ENCODE peak calls at places on chromosomes 5 and 9, in five cellular contexts. A is PC-3, O is GM23248, D is HCT116, I is neural progenitor cell. K is an unnamed sample.

GRCh38 chr5:148798786-148799185 is 27.6 kb upstream of the ADRB2 start:
- DNase-seq in A (no peak), O (no peak), D (no peak), I (no peak), K (no peak)

GRCh38 chr5:35205186-35205585 is 25.1 kb downstream of the PRLR start:
- DNase-seq in A (peak; percentile 56), O (peak; percentile 55), D (no peak), I (no peak), K (no peak)

GRCh38 chr5:171747061-171747859 is 38.4 kb upstream of the SMIM23 start:
- DNase-seq in A (no peak), O (no peak), D (no peak), I (no peak), K (no peak)

GRCh38 chr5:130316971-130317421 is 412.7 kb downstream of the CHSY3 start:
- DNase-seq in A (no peak), O (no peak), D (no peak), I (peak; percentile 81), K (no peak)

GRCh38 chr9:93827545-93828330 is 127.4 kb downstream of the BARX1 start:
- DNase-seq in A (peak; percentile 59), O (peak; percentile 67), D (no peak), I (peak; percentile 83), K (no peak)

GRCh38 chr9:116269250-116269649 is 115.7 kb downstream of the PAPPA start:
- DNase-seq in A (peak; percentile 18), O (peak; percentile 33), D (no peak), I (no peak), K (no peak)

GRCh38 chr5:1522601-1523479 is 920 bp downstream of the LPCAT1 start:
- DNase-seq in A (no peak), O (peak; percentile 71), D (no peak), I (peak; percentile 59), K (peak; percentile 37)

GRCh38 chr9:96441798-96442445 is 8.0 kb upstream of the HABP4 start:
- DNase-seq in A (peak; percentile 59), O (peak; percentile 48), D (no peak), I (no peak), K (peak; percentile 76)

GRCh38 chr5:168768172-168768571 is 189.0 kb upstream of the PANK3 start:
- DNase-seq in A (no peak), O (no peak), D (no peak), I (no peak), K (no peak)

GRCh38 chr9:104907278-104907951 is 20.5 kb downstream of the ABCA1 start:
- DNase-seq in A (peak; percentile 64), O (peak; percentile 88), D (no peak), I (no peak), K (no peak)

GRCh38 chr5:138336952-138337684 is 948 bp upstream of the FAM53C start:
- DNase-seq in A (no peak), O (peak; percentile 85), D (peak; percentile 81), I (no peak), K (no peak)

GRCh38 chr5:134255418-134256150 is 29.7 kb upstream of the PPP2CA start:
- DNase-seq in A (peak; percentile 51), O (peak; percentile 69), D (no peak), I (no peak), K (no peak)

GRCh38 chr9:78714591-78714990 is 417.7 kb downstream of the PSAT1 start:
- DNase-seq in A (no peak), O (peak; percentile 75), D (no peak), I (no peak), K (no peak)

GRCh38 chr5:175895701-175896102 is 24.3 kb downstream of the CPLX2 start:
- DNase-seq in A (no peak), O (no peak), D (no peak), I (peak; percentile 64), K (no peak)

GRCh38 chr9:87713278-87713989 is 12.5 kb upstream of the CTSL start:
- DNase-seq in A (peak; percentile 92), O (peak; percentile 100), D (peak; percentile 76), I (no peak), K (no peak)

GRCh38 chr9:104553261-104553660 is 15.7 kb upstream of the OR13C8 start:
- DNase-seq in A (peak; percentile 2), O (peak; percentile 10), D (no peak), I (no peak), K (no peak)

GRCh38 chr9:114207034-114207815 is 51.9 kb downstream of the COL27A1 start:
- DNase-seq in A (peak; percentile 35), O (peak; percentile 73), D (no peak), I (peak; percentile 71), K (no peak)

GRCh38 chr9:121884057-121884512 is 209.0 kb downstream of the TTLL11 start:
- DNase-seq in A (no peak), O (no peak), D (no peak), I (peak; percentile 93), K (no peak)

GRCh38 chr9:89038354-89039091 is 47.3 kb downstream of the S1PR3 start:
- DNase-seq in A (peak; percentile 12), O (peak; percentile 97), D (no peak), I (no peak), K (no peak)

GRCh38 chr5:14190194-14191164 is 47.3 kb downstream of the TRIO start:
- DNase-seq in A (peak; percentile 99), O (peak; percentile 99), D (peak; percentile 73), I (no peak), K (no peak)

GRCh38 chr5:39337516-39337915 is 26.8 kb downstream of the C9 start:
- DNase-seq in A (no peak), O (no peak), D (no peak), I (no peak), K (no peak)

GRCh38 chr5:178339272-178339671 is 106.7 kb upstream of the PHYKPL start:
- DNase-seq in A (no peak), O (no peak), D (no peak), I (no peak), K (no peak)

GRCh38 chr9:129881547-129882324 is 46.5 kb downstream of the USP20 start:
- DNase-seq in A (no peak), O (no peak), D (no peak), I (no peak), K (no peak)

GRCh38 chr9:129885018-129885669 is 49.9 kb downstream of the USP20 start:
- DNase-seq in A (peak; percentile 48), O (peak; percentile 68), D (no peak), I (peak; percentile 37), K (peak; percentile 57)

GRCh38 chr9:129885670-129886106 is 50.4 kb downstream of the USP20 start:
- DNase-seq in A (peak; percentile 91), O (peak; percentile 99), D (peak; percentile 57), I (peak; percentile 92), K (peak; percentile 90)

GRCh38 chr9:129886226-129887174 is 51.2 kb downstream of the USP20 start:
- DNase-seq in A (no peak), O (no peak), D (no peak), I (no peak), K (peak; percentile 58)

GRCh38 chr9:129884220-129885017 is 49.2 kb downstream of the USP20 start:
- DNase-seq in A (peak; percentile 87), O (peak; percentile 91), D (peak; percentile 64), I (peak; percentile 94), K (peak; percentile 96)
- H3K4me1 ChIP-seq in A (peaks cover 24% of the 10 kb centered on the region), O (peaks cover 31% of the 10 kb centered on the region), D (peaks cover 22% of the 10 kb centered on the region), I (peaks cover 21% of the 10 kb centered on the region), K (peaks cover 30% of the 10 kb centered on the region)

GRCh38 chr9:19513671-19514275 is 105.0 kb downstream of the ACER2 start:
- DNase-seq in A (no peak), O (no peak), D (no peak), I (no peak), K (no peak)
- TF ChIP-seq EZH2phosphoT487 in A (no peak), O (no peak), D (no peak), I (no peak), K (no peak)

DNA sequence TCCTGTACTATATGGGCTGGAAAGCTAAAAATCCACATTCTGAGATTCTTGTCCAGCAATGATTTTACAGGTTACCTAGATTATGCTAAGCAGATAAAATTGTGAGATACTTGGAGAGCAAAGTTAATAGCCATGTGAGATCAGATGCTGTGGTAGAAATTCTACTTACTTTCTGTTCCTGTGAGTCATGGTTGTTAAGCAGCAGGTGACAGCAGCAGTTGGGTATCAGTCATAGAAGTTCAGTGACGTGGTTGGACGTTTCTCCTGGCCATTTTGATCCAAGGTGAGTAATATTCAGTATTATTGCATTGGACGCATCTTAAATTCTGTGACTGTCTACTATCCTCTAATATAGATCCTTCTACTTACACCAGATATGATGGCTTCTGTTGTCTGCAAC is 524.5 kb downstream of the TMEM38B start:
- DNase-seq in A (peak; percentile 25), O (no peak), D (no peak), I (no peak), K (peak; percentile 30)
- H3K9ac ChIP-seq in A (no peak overlapping the region), O (no peak overlapping the region), D (no peak overlapping the region), I (no peak overlapping the region), K (no peak overlapping the region)

GRCh38 chr5:172949426-172949825 is 9.8 kb upstream of the RPL26L1 start:
- DNase-seq in A (no peak), O (no peak), D (no peak), I (no peak), K (no peak)
- H3K4me1 ChIP-seq in A (no peaks in the 10 kb centered on the region), O (peaks cover 41% of the 10 kb centered on the region), D (no peaks in the 10 kb centered on the region), I (no peaks in the 10 kb centered on the region), K (no peaks in the 10 kb centered on the region)

GRCh38 chr5:173217626-173218397 is 17.2 kb downstream of the NKX2-5 start:
- DNase-seq in A (no peak), O (no peak), D (no peak), I (peak; percentile 33), K (no peak)
- TF ChIP-seq EZH2phosphoT487 in A (no peak), O (no peak), D (no peak), I (no peak), K (no peak)

DNA sequence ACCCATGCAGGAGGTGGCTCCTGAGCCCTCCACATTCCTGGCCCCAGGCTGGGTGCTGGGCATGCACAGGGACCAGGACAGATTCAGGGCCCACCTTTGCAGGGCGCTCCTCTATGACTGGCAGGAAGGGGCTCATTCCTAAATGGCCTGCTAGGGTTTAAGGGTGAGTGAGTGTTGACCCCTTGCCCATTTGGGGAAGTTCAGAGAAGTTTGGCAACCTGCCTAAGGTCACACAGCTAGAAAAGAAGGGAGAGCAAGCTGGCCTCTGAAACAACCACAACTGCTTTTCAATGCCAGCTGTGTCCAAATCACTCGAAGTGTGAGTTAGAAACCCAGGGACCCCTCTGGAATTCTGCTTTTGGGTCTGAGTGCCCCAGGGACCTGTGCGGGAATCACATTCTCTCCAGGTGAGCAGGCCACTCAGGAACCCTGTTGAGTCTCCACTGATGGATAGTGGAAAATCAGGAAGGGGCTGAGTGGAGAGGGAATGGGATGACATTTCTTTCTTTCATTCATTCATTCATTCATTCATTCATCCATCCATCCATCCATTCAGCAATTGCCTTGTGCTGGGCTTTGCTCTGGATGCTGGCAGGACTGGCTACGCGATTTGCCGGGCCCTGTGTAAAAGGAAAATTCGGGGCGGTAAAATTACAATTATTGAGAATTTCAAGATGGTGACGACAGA is 191.9 kb downstream of the C9orf50 start:
- DNase-seq in A (no peak), O (no peak), D (no peak), I (no peak), K (no peak)
- H3K9ac ChIP-seq in A (no peak overlapping the region), O (no peak overlapping the region), D (no peak overlapping the region), I (no peak overlapping the region), K (no peak overlapping the region)

DNA sequence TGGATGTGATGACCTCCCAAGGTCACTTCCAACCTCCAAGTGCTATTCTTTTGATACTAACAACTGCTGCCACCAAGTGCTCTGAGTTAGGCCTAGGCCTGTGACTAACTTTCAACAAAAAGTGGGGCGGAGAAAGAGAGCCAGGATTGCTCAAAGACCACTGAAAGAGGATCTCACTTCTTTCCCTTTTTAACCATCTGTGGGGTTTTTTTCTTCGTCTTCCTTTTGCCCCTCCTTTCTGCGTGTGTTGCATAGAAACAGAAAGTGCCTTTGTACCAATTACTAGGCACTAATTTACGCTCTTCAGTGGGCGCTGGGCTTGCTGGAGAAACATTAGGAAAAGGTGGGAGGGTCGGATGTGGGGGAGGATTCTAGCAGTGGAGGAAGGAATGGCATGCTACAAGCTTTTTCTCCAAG is 8.0 kb downstream of the KLF9 start:
- DNase-seq in A (no peak), O (peak; percentile 45), D (no peak), I (peak; percentile 51), K (no peak)
- H3K4me1 ChIP-seq in A (no peaks in the 10 kb centered on the region), O (peaks cover 63% of the 10 kb centered on the region), D (peaks cover 6% of the 10 kb centered on the region), I (peaks cover 14% of the 10 kb centered on the region), K (peaks cover 7% of the 10 kb centered on the region)

K was measured in MM.1S.